ENCODE peak calls at places on chromosomes 11 and 22, in eight cellular contexts. Y is IMR-90, J is testis, A is HFF-Myc, L is OCI-LY7, G is HFFc6, O is lower leg skin, R is cardiac fibroblast. B is an unnamed sample.

GRCh38 chr11:72254299-72254993 is 10.5 kb upstream of the PHOX2A start:
- DNase-seq in L (no peak), G (no peak), Y (no peak), J (no peak), R (no peak), O (no peak), A (no peak), B (no peak)

GRCh38 chr11:130601764-130602163 is 153.3 kb downstream of the ADAMTS15 start:
- DNase-seq in A (no peak), O (no peak), L (no peak), R (no peak), G (no peak), J (no peak), Y (no peak), B (no peak)

GRCh38 chr22:32698926-32699619 is 102.4 kb upstream of the TIMP3 start:
- DNase-seq in G (no peak), Y (no peak), A (no peak), R (no peak), O (peak), L (no peak), J (peak), B (no peak)

GRCh38 chr11:36010010-36010740 is 66.3 kb downstream of the LDLRAD3 start:
- DNase-seq in O (no peak), R (peak), J (no peak), L (no peak), Y (peak), G (peak), A (no peak), B (peak)

GRCh38 chr22:29784451-29785361 is 17.5 kb downstream of the UQCR10 start:
- DNase-seq in A (no peak), R (peak), G (no peak), Y (peak), J (peak), L (no peak), O (no peak), B (peak)

GRCh38 chr11:16394947-16395346 is 38.6 kb upstream of the SOX6 start:
- DNase-seq in R (no peak), O (no peak), L (no peak), A (no peak), Y (no peak), G (no peak), J (no peak), B (no peak)

GRCh38 chr11:64017950-64018224 is 17.8 kb upstream of the FLRT1 start:
- DNase-seq in R (no peak), G (no peak), L (no peak), A (no peak), O (no peak), Y (no peak), J (no peak), B (no peak)

GRCh38 chr11:119990306-119991021 is 147.4 kb downstream of the TRIM29 start:
- DNase-seq in Y (no peak), G (no peak), L (no peak), R (peak), J (peak), O (no peak), A (peak), B (peak)

GRCh38 chr22:24236656-24237055 is 8.2 kb downstream of the GGT5 start:
- DNase-seq in R (no peak), O (no peak), L (no peak), G (no peak), A (peak), Y (no peak), J (no peak), B (peak)

GRCh38 chr11:74141274-74141695 is 29.5 kb downstream of the C2CD3 start:
- DNase-seq in A (no peak), R (peak), J (no peak), Y (no peak), O (no peak), G (peak), L (no peak), B (peak)

GRCh38 chr11:73760066-73760679 is 701 bp downstream of the RAB6A start:
- DNase-seq in J (peak), G (peak), R (peak), Y (peak), L (peak), A (no peak), O (peak), B (peak)

GRCh38 chr22:28921585-28921879 is 38.2 kb downstream of the ZNRF3 start:
- DNase-seq in L (no peak), O (no peak), A (no peak), Y (no peak), J (no peak), G (no peak), R (no peak), B (no peak)

GRCh38 chr11:44622721-44623258 is 57.3 kb downstream of the CD82 start:
- DNase-seq in L (no peak), A (no peak), G (no peak), Y (no peak), R (no peak), O (no peak), J (peak), B (no peak)

GRCh38 chr22:30695871-30696655 is 1.4 kb downstream of the OSBP2 start:
- DNase-seq in Y (no peak), R (no peak), L (no peak), O (no peak), J (no peak), A (no peak), G (no peak), B (no peak)

GRCh38 chr11:120778692-120779490 is 245.0 kb upstream of the TBCEL start:
- DNase-seq in O (no peak), G (no peak), J (no peak), L (no peak), Y (no peak), A (no peak), R (no peak), B (no peak)

GRCh38 chr11:26017903-26018750 is 313.8 kb upstream of the ANO3 start:
- DNase-seq in L (no peak), R (no peak), O (no peak), J (no peak), Y (no peak), A (no peak), G (no peak), B (no peak)

GRCh38 chr11:17574799-17575144 is 27.7 kb downstream of the OTOG start:
- DNase-seq in Y (no peak), G (no peak), J (no peak), A (no peak), L (no peak), O (no peak), R (no peak), B (no peak)

GRCh38 chr11:1298695-1299492 is 10.5 kb downstream of the TOLLIP start:
- DNase-seq in G (no peak), J (peak), O (peak), Y (peak), R (peak), A (no peak), L (no peak), B (peak)

GRCh38 chr11:34266090-34266912 is 91.5 kb downstream of the ABTB2 start:
- DNase-seq in O (no peak), G (peak), L (no peak), Y (peak), R (peak), A (peak), J (peak), B (peak)

GRCh38 chr11:34523053-34523452 is 9.5 kb upstream of the ELF5 start:
- DNase-seq in L (no peak), R (no peak), Y (no peak), G (no peak), J (no peak), O (no peak), A (no peak), B (no peak)

GRCh38 chr11:89498845-89499448 is 7.8 kb upstream of the NOX4 start:
- DNase-seq in R (no peak), L (no peak), J (no peak), G (no peak), O (no peak), Y (no peak), A (no peak), B (no peak)
- TF ChIP-seq CTCF in R (peak), L (peak), J (no peak), G (peak), O (no peak), Y (no peak), A (peak), B (peak)

GRCh38 chr22:22061085-22062077 is 78.8 kb upstream of the TOP3B start:
- DNase-seq in R (peak), A (no peak), O (peak), L (peak), Y (peak), G (peak), J (peak), B (peak)
- TF ChIP-seq CTCF in R (peak), A (no peak), O (no peak), L (peak), Y (peak), G (no peak), J (peak), B (peak)

DNA sequence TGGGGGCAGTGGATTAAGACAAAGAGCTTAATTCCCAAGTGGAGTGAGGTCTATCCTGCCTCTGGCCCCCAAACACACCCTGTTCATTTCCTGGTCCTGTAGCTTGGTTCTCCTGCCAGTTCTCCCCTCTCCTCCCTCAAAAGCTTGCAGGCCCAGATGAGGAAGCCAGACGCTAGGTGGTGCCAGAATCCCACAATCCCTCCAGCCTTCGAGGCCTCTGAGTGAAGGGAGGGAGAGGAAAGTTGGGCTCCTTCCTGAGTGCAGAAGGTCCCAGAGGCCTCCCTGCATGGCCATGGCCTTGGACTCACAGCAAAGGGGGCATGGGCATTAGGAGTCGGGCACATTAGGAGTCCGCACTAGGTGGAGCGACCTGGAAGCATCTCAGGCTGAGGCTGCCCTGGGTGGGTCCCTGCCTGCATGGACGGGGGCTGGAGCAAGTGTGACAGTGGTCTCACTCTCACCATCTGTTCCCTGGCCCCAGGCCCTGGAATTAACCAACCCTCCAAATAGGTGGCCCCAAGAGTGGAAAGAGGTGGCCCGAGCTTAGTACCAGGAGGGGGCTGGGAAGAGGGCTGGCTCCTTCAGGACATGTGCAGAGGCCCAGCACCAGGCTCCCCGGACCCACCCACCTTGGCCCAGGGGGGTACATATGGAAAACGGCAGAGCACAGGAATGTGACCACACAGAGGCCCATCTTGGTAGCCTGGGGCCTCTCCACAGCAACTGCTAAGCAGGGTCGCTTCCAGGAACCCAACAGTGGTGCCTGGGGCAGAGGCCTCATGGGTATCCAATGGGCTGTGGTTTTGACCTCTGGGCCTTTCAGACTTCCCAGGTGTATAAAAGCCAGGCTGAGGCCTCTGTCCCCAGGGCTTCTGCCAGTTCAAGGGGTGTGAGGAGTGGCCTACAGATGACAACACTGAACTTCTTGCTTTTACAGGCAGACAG is 5.2 kb downstream of the FXYD2 start:
- DNase-seq in G (peak), A (peak), R (peak), L (peak), Y (peak), O (no peak), J (peak), B (peak)
- TF ChIP-seq CTCF in G (peak), A (peak), R (peak), L (peak), Y (peak), O (no peak), J (peak), B (peak)

DNA sequence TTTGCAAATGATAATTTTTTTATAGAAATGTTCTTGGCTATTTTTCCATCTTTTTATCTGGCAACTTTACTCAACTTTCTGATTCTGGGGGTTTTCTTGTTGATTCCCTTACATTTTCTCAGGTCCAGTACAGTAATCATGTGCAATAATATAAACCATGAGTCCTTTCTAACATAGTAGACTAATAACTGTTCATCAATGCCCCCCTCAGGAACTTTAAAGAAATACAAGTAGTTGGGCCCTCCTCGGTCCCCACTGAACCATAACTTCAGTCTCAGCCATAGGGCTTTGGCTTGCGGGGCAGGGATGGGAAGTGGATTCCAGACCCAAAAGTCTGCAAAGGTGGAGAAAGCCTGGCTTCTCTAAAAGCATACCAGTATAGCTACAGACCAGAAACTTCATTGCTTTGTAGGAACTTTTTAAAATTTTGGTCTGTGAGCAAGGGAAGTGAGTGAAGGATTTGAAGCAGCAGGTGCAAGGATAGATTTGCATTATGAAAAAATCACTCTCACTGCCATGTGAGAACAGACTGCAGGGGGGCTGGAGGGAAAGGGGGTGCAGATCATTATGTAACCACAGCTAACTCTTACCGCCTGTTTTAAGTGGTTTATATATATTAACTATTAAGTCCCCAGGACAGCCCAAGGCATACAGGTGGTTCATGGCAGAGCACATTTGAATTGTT is 10.5 kb upstream of the TUB start:
- DNase-seq in Y (peak), R (peak), L (peak), J (no peak), A (no peak), G (peak), O (no peak), B (peak)
- TF ChIP-seq CTCF in Y (peak), R (peak), L (peak), J (peak), A (peak), G (peak), O (no peak), B (peak)

DNA sequence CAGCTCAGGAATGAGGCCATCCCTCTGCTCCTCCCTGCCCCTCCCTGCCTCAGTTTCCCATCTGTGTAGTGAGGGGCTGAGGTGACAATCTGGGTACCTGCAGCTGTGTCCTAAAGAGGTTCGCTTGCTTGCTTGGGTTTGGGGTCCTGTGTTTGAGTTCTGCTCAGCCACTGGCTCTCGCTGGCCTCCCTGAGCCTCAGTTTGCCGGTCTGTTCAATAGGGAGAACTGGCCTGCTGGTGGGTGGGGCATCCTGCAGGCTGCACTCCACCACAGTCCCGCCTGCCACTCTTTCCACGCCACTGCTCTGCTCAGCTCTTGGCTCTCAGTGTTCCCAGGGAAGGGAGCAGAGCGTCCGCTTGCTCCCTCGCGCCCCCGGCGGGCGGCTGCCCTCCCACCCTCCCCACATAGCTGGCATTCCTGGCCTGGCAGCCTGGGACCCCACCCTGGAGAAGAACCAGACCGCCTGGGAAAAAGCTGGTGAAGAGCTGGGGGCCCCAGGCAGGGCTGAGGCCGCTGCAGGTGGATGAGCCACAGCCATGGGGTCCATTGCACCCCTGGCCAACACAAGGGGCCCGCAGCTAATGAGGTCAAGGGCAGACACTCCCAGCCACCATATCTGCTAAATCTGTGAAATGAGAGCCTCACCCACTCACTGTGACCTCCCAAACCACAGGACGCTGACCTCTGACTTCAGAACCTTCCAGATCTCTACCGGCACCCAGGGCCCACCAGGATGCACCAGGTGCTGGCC is 15.1 kb downstream of the WNT7B start:
- DNase-seq in R (no peak), J (no peak), A (no peak), Y (no peak), G (no peak), L (no peak), O (no peak), B (no peak)
- TF ChIP-seq CTCF in R (no peak), J (no peak), A (no peak), Y (no peak), G (no peak), L (no peak), O (no peak), B (no peak)

GRCh38 chr11:97092823-97093222 is 703.0 kb downstream of the JRKL start:
- DNase-seq in R (no peak), Y (no peak), A (no peak), O (no peak), J (no peak), L (no peak), G (no peak), B (no peak)
- TF ChIP-seq CTCF in R (no peak), Y (no peak), A (no peak), O (no peak), J (no peak), L (no peak), G (no peak), B (no peak)